ENCODE peak calls at places on chromosomes 6 and 20, in ten cellular contexts. U is left ventricle myocardium superior; N is PC-3; J is ELR; K is bronchial epithelial cell; B is non-pigmented ciliary epithelial cell; A is HT-29; D is stimulated activated naive CD4-positive, alpha-beta T cell; E is hepatocyte; T is stimulated activated CD8-positive, alpha-beta memory T cell treated with anti-CD3 and anti-CD28 coated beads, Interleukin-7, amount 100 ng/mL, for 1 hour. C is an unnamed sample.
A peak's percentile ranks its signal among the peaks of the same experiment; 100 is the strongest.

GRCh38 chr20:33862709-33863403 is 51.7 kb downstream of the CHMP4B start:
- DNase-seq in U (peak; percentile 65), N (peak; percentile 49), J (peak; percentile 84), K (no peak), B (peak; percentile 20), A (peak; percentile 33), D (peak; percentile 5), E (peak; percentile 85), T (peak; percentile 21), C (peak; percentile 15)

GRCh38 chr6:168219167-168219566 is 100.4 kb downstream of the DACT2 start:
- DNase-seq in U (peak; percentile 67), N (no peak), J (no peak), K (no peak), B (no peak), A (no peak), D (no peak), E (no peak), T (no peak), C (no peak)

GRCh38 chr6:41209547-41209951 is 8.6 kb upstream of the TREML2 start:
- DNase-seq in U (no peak), N (no peak), J (no peak), K (no peak), B (no peak), A (peak; percentile 63), D (no peak), E (peak; percentile 35), T (no peak), C (no peak)

GRCh38 chr6:159201336-159201735 is 32.1 kb downstream of the FNDC1 start:
- DNase-seq in U (no peak), N (no peak), J (no peak), K (no peak), B (no peak), A (no peak), D (no peak), E (no peak), T (no peak), C (no peak)

GRCh38 chr20:16701296-16701695 is 28.5 kb upstream of the SNRPB2 start:
- DNase-seq in U (no peak), N (peak; percentile 58), J (peak; percentile 25), K (peak; percentile 12), B (no peak), A (peak; percentile 24), D (peak; percentile 3), E (no peak), T (no peak), C (no peak)

GRCh38 chr20:41738584-41739193 is 120.5 kb upstream of the CHD6 start:
- DNase-seq in U (peak; percentile 41), N (peak; percentile 66), J (peak; percentile 62), K (peak; percentile 34), B (peak; percentile 6), A (peak; percentile 78), D (peak; percentile 7), E (peak; percentile 72), T (no peak), C (no peak)

GRCh38 chr20:3166338-3166912 is 6.8 kb upstream of the FASTKD5 start:
- DNase-seq in U (no peak), N (no peak), J (no peak), K (no peak), B (no peak), A (no peak), D (no peak), E (no peak), T (no peak), C (no peak)

GRCh38 chr6:34142599-34142998 is 3.3 kb downstream of the GRM4 start:
- DNase-seq in U (no peak), N (no peak), J (no peak), K (peak; percentile 15), B (no peak), A (no peak), D (no peak), E (peak; percentile 36), T (no peak), C (no peak)

GRCh38 chr6:97405818-97406409 is 122.9 kb upstream of the MMS22L start:
- DNase-seq in U (no peak), N (no peak), J (no peak), K (no peak), B (no peak), A (no peak), D (no peak), E (no peak), T (no peak), C (no peak)

GRCh38 chr6:165689699-165690098 is 26.7 kb upstream of the PDE10A start:
- DNase-seq in U (no peak), N (no peak), J (no peak), K (no peak), B (peak; percentile 27), A (peak; percentile 3), D (no peak), E (no peak), T (no peak), C (no peak)

GRCh38 chr20:60191014-60191413 is 232.8 kb downstream of the CDH26 start:
- DNase-seq in U (no peak), N (no peak), J (no peak), K (no peak), B (no peak), A (no peak), D (no peak), E (no peak), T (no peak), C (no peak)

GRCh38 chr6:14192186-14192788 is 74.7 kb downstream of the CD83 start:
- DNase-seq in U (no peak), N (peak; percentile 16), J (no peak), K (no peak), B (no peak), A (no peak), D (no peak), E (no peak), T (no peak), C (no peak)

GRCh38 chr20:61253640-61254511 is 1.8 kb downstream of the CDH4 start:
- DNase-seq in U (no peak), N (no peak), J (peak; percentile 46), K (no peak), B (no peak), A (no peak), D (no peak), E (peak; percentile 23), T (no peak), C (no peak)

GRCh38 chr6:120058410-120058809 is 708.8 kb upstream of the MAN1A1 start:
- DNase-seq in U (no peak), N (no peak), J (no peak), K (no peak), B (no peak), A (no peak), D (no peak), E (no peak), T (no peak), C (no peak)

GRCh38 chr20:53794529-53795115 is 201.0 kb upstream of the ZNF217 start:
- DNase-seq in U (no peak), N (no peak), J (peak; percentile 29), K (no peak), B (no peak), A (no peak), D (no peak), E (no peak), T (no peak), C (no peak)

GRCh38 chr6:20686142-20686541 is 151.9 kb downstream of the CDKAL1 start:
- DNase-seq in U (no peak), N (peak; percentile 14), J (no peak), K (no peak), B (no peak), A (no peak), D (no peak), E (no peak), T (no peak), C (no peak)

GRCh38 chr6:16286151-16286522 is 47.8 kb downstream of the GMPR start:
- DNase-seq in U (no peak), N (peak; percentile 53), J (peak; percentile 64), K (no peak), B (no peak), A (peak; percentile 27), D (no peak), E (peak; percentile 75), T (no peak), C (no peak)

GRCh38 chr20:41508335-41508734 is 109.8 kb downstream of the CHD6 start:
- DNase-seq in U (no peak), N (no peak), J (no peak), K (no peak), B (no peak), A (no peak), D (no peak), E (no peak), T (no peak), C (no peak)